ENCODE peak calls at places on chromosomes 12 and 14, in ten cellular contexts. X, I, W, Y, G, T, H, S, Z and Q are unnamed samples.

GRCh38 chr14:76109087-76109880 is 42.4 kb upstream of the GPATCH2L start:
- DNase-seq in X (no peak), I (no peak), W (no peak), Y (no peak), G (no peak), T (no peak), H (no peak), S (no peak), Z (peak), Q (no peak)

GRCh38 chr12:58917699-58918334 is 2.5 kb downstream of the LRIG3 start:
- DNase-seq in X (peak), I (no peak), W (no peak), Y (no peak), G (no peak), T (no peak), H (peak), S (no peak), Z (peak), Q (no peak)

GRCh38 chr12:75784591-75784990 is 247.0 kb downstream of the PHLDA1 start:
- DNase-seq in X (no peak), I (peak), W (peak), Y (peak), G (no peak), T (peak), H (no peak), S (no peak), Z (peak), Q (no peak)

GRCh38 chr12:1835178-1836131 is 15.1 kb downstream of the LRTM2 start:
- DNase-seq in X (no peak), I (no peak), W (no peak), Y (no peak), G (no peak), T (no peak), H (no peak), S (peak), Z (no peak), Q (no peak)

GRCh38 chr12:92341333-92341691 is 195.7 kb upstream of the BTG1 start:
- DNase-seq in X (no peak), I (no peak), W (no peak), Y (no peak), G (no peak), T (no peak), H (no peak), S (no peak), Z (no peak), Q (no peak)

GRCh38 chr14:49972199-49972671 is 79.4 kb downstream of the ARF6 start:
- DNase-seq in X (no peak), I (no peak), W (no peak), Y (no peak), G (no peak), T (peak), H (peak), S (no peak), Z (peak), Q (peak)

GRCh38 chr14:94101748-94102147 is 8.8 kb upstream of the IFI27 start:
- DNase-seq in X (no peak), I (no peak), W (no peak), Y (no peak), G (no peak), T (no peak), H (no peak), S (no peak), Z (no peak), Q (no peak)

GRCh38 chr12:111597731-111598636 is 1.1 kb downstream of the ATXN2 start:
- DNase-seq in X (peak), I (peak), W (peak), Y (peak), G (no peak), T (peak), H (peak), S (peak), Z (peak), Q (peak)

GRCh38 chr12:49470986-49471385 is 67.8 kb upstream of the KCNH3 start:
- DNase-seq in X (no peak), I (no peak), W (no peak), Y (no peak), G (no peak), T (no peak), H (no peak), S (no peak), Z (no peak), Q (no peak)

GRCh38 chr12:25500651-25501050 is 52.4 kb downstream of the LMNTD1 start:
- DNase-seq in X (no peak), I (no peak), W (no peak), Y (no peak), G (no peak), T (no peak), H (peak), S (no peak), Z (peak), Q (no peak)

GRCh38 chr12:32651956-32652210 is 27.2 kb upstream of the DNM1L start:
- DNase-seq in X (no peak), I (no peak), W (no peak), Y (no peak), G (no peak), T (no peak), H (no peak), S (no peak), Z (no peak), Q (no peak)

GRCh38 chr12:96132819-96133218 is 61.4 kb upstream of the ELK3 start:
- DNase-seq in X (no peak), I (no peak), W (no peak), Y (no peak), G (no peak), T (peak), H (no peak), S (no peak), Z (peak), Q (peak)

GRCh38 chr14:68464716-68465115 is 328.2 kb downstream of the ZFP36L1 start:
- DNase-seq in X (no peak), I (no peak), W (no peak), Y (no peak), G (peak), T (no peak), H (peak), S (no peak), Z (peak), Q (no peak)

GRCh38 chr12:99282086-99282485 is 365.5 kb upstream of the GARIN6 start:
- DNase-seq in X (no peak), I (no peak), W (no peak), Y (no peak), G (no peak), T (no peak), H (no peak), S (no peak), Z (no peak), Q (no peak)

GRCh38 chr12:110565919-110566871 is 16.9 kb downstream of the PPTC7 start:
- DNase-seq in X (no peak), I (no peak), W (no peak), Y (no peak), G (no peak), T (no peak), H (peak), S (no peak), Z (peak), Q (no peak)

GRCh38 chr12:23949212-23950010 is at the start of gene SOX5:
- DNase-seq in X (peak), I (peak), W (no peak), Y (peak), G (no peak), T (peak), H (peak), S (peak), Z (no peak), Q (no peak)

GRCh38 chr12:17076335-17076734 is 470.4 kb upstream of the LMO3 start:
- DNase-seq in X (no peak), I (no peak), W (no peak), Y (no peak), G (no peak), T (no peak), H (peak), S (no peak), Z (peak), Q (no peak)

GRCh38 chr12:2163172-2163927 is 110.6 kb downstream of the CACNA1C start:
- DNase-seq in X (no peak), I (peak), W (peak), Y (peak), G (no peak), T (peak), H (peak), S (peak), Z (no peak), Q (no peak)

GRCh38 chr14:55446833-55447232 is 6.4 kb upstream of the TBPL2 start:
- DNase-seq in X (no peak), I (no peak), W (no peak), Y (no peak), G (peak), T (no peak), H (peak), S (no peak), Z (peak), Q (no peak)

GRCh38 chr12:132574271-132574996 is 35.9 kb downstream of the LRCOL1 start:
- DNase-seq in X (no peak), I (no peak), W (no peak), Y (no peak), G (no peak), T (no peak), H (no peak), S (no peak), Z (no peak), Q (no peak)

GRCh38 chr12:87827638-87828264 is 201.4 kb downstream of the C12orf50 start:
- DNase-seq in X (no peak), I (no peak), W (no peak), Y (no peak), G (peak), T (no peak), H (peak), S (no peak), Z (peak), Q (no peak)

GRCh38 chr14:40985584-40985983 is 621.1 kb upstream of the LRFN5 start:
- DNase-seq in X (no peak), I (no peak), W (no peak), Y (no peak), G (no peak), T (no peak), H (no peak), S (no peak), Z (no peak), Q (no peak)

GRCh38 chr14:69376439-69376838 is 21.7 kb downstream of the ERH start:
- DNase-seq in X (no peak), I (no peak), W (no peak), Y (no peak), G (no peak), T (no peak), H (peak), S (no peak), Z (no peak), Q (no peak)

GRCh38 chr14:51929156-51929555 is 60.2 kb upstream of the RTRAF start:
- DNase-seq in X (no peak), I (no peak), W (no peak), Y (no peak), G (no peak), T (no peak), H (peak), S (no peak), Z (no peak), Q (no peak)

GRCh38 chr12:28974890-28975289 is 174.2 kb upstream of the FAR2 start:
- DNase-seq in X (no peak), I (no peak), W (no peak), Y (no peak), G (no peak), T (no peak), H (no peak), S (no peak), Z (no peak), Q (no peak)

GRCh38 chr12:101963703-101964102 is 86.3 kb downstream of the DRAM1 start:
- DNase-seq in X (no peak), I (peak), W (no peak), Y (no peak), G (no peak), T (no peak), H (no peak), S (no peak), Z (no peak), Q (no peak)

GRCh38 chr12:130254476-130255276 is 83.0 kb upstream of the PIWIL1 start:
- DNase-seq in X (peak), I (no peak), W (no peak), Y (no peak), G (no peak), T (no peak), H (peak), S (no peak), Z (no peak), Q (no peak)

GRCh38 chr14:67940476-67940875 is 120.9 kb downstream of the RAD51B start:
- DNase-seq in X (no peak), I (no peak), W (no peak), Y (no peak), G (no peak), T (no peak), H (no peak), S (no peak), Z (no peak), Q (no peak)

GRCh38 chr12:111298583-111299436 is 70.1 kb downstream of the PHETA1 start:
- DNase-seq in X (peak), I (peak), W (no peak), Y (peak), G (peak), T (peak), H (peak), S (no peak), Z (peak), Q (peak)

GRCh38 chr14:93832665-93833064 is 44.4 kb upstream of the PRIMA1 start:
- DNase-seq in X (no peak), I (peak), W (no peak), Y (peak), G (no peak), T (peak), H (no peak), S (no peak), Z (no peak), Q (no peak)

GRCh38 chr14:102471921-102472814 is 37.4 kb downstream of the ANKRD9 start:
- DNase-seq in X (no peak), I (no peak), W (no peak), Y (no peak), G (no peak), T (no peak), H (no peak), S (no peak), Z (no peak), Q (no peak)

GRCh38 chr12:62813031-62813829 is 121.7 kb downstream of the PPM1H start:
- DNase-seq in X (peak), I (peak), W (peak), Y (peak), G (peak), T (peak), H (peak), S (peak), Z (no peak), Q (no peak)

GRCh38 chr14:52327374-52328226 is 13.5 kb downstream of the PTGER2 start:
- DNase-seq in X (no peak), I (no peak), W (no peak), Y (no peak), G (no peak), T (no peak), H (no peak), S (no peak), Z (peak), Q (no peak)

GRCh38 chr14:32286602-32287001 is 42.5 kb upstream of the AKAP6 start:
- DNase-seq in X (no peak), I (no peak), W (no peak), Y (no peak), G (no peak), T (no peak), H (no peak), S (no peak), Z (no peak), Q (no peak)

GRCh38 chr14:59155886-59156285 is 32.6 kb upstream of the DAAM1 start:
- DNase-seq in X (no peak), I (no peak), W (no peak), Y (no peak), G (no peak), T (no peak), H (peak), S (no peak), Z (no peak), Q (no peak)

GRCh38 chr12:42584539-42585174 is 4.9 kb downstream of the PRICKLE1 start:
- DNase-seq in X (no peak), I (no peak), W (no peak), Y (no peak), G (no peak), T (no peak), H (peak), S (no peak), Z (no peak), Q (no peak)
- H3K4me3 ChIP-seq in X (no peak), I (no peak), W (no peak), Y (peak), G (no peak), T (no peak), H (no peak), S (no peak), Z (no peak), Q (no peak)

GRCh38 chr12:120539303-120539702 is 5.1 kb downstream of the RNF10 start:
- DNase-seq in X (no peak), I (no peak), W (no peak), Y (no peak), G (no peak), T (no peak), H (peak), S (no peak), Z (peak), Q (no peak)
- H3K27ac ChIP-seq in X (no peak), I (peak), W (peak), Y (peak), G (no peak), T (peak), H (peak), S (peak), Z (peak), Q (peak)

GRCh38 chr14:104843442-104844305 is 21.4 kb upstream of the CEP170B start:
- DNase-seq in X (peak), I (no peak), W (no peak), Y (no peak), G (no peak), T (peak), H (no peak), S (no peak), Z (no peak), Q (no peak)
- H3K4me3 ChIP-seq in X (peak), I (peak), W (peak), Y (peak), G (no peak), T (peak), H (peak), S (peak), Z (peak), Q (no peak)

GRCh38 chr14:103714063-103714724 is 1.1 kb downstream of the XRCC3 start:
- DNase-seq in X (no peak), I (no peak), W (no peak), Y (no peak), G (no peak), T (no peak), H (no peak), S (no peak), Z (no peak), Q (no peak)

GRCh38 chr14:103710771-103711392 is 4.4 kb downstream of the XRCC3 start:
- DNase-seq in X (no peak), I (no peak), W (no peak), Y (no peak), G (no peak), T (no peak), H (no peak), S (no peak), Z (peak), Q (no peak)

GRCh38 chr14:103713304-103714062 is 1.8 kb downstream of the XRCC3 start:
- DNase-seq in X (no peak), I (no peak), W (no peak), Y (no peak), G (no peak), T (no peak), H (no peak), S (no peak), Z (no peak), Q (no peak)

GRCh38 chr14:103711516-103712431 is 3.5 kb downstream of the XRCC3 start:
- DNase-seq in X (no peak), I (peak), W (no peak), Y (peak), G (no peak), T (peak), H (no peak), S (peak), Z (peak), Q (peak)

GRCh38 chr14:103712633-103713247 is 2.5 kb downstream of the XRCC3 start:
- DNase-seq in X (no peak), I (peak), W (no peak), Y (peak), G (no peak), T (no peak), H (no peak), S (no peak), Z (no peak), Q (no peak)
- H3K27ac ChIP-seq in X (no peak), I (peak), W (peak), Y (peak), G (no peak), T (peak), H (no peak), S (peak), Z (peak), Q (no peak)

DNA sequence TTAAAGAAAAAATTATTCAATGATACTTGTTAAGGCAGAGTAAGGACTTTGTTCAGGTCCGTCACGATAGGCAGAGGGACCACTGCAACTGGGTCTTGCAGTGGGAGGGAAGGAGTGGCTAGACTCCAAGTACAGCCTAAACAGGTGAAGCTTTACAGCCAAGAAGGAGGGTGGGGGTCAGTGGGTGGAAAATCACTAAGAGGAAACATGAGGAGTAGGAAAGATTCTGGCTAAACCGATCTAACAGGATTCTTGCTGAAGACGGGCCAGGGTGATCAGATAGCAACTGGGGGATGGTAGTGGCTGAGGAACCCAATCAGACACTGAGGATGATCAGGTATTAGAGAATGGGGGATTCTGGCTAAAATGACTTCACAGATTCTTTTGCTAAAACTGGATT is 100.2 kb downstream of the TTC7B start:
- DNase-seq in X (no peak), I (no peak), W (no peak), Y (no peak), G (no peak), T (no peak), H (no peak), S (no peak), Z (peak), Q (no peak)
- H3K4me3 ChIP-seq in X (no peak), I (no peak), W (no peak), Y (no peak), G (no peak), T (no peak), H (no peak), S (no peak), Z (no peak), Q (no peak)

GRCh38 chr14:38592764-38593442 is 337.0 kb upstream of the CLEC14A start:
- DNase-seq in X (no peak), I (no peak), W (no peak), Y (no peak), G (no peak), T (peak), H (no peak), S (no peak), Z (no peak), Q (no peak)
- H3K27ac ChIP-seq in X (no peak), I (no peak), W (no peak), Y (peak), G (no peak), T (peak), H (no peak), S (no peak), Z (no peak), Q (no peak)

GRCh38 chr14:70811065-70811464 is 1.8 kb upstream of the MAP3K9 start:
- DNase-seq in X (no peak), I (no peak), W (no peak), Y (no peak), G (no peak), T (no peak), H (no peak), S (no peak), Z (peak), Q (no peak)
- H3K4me3 ChIP-seq in X (peak), I (no peak), W (no peak), Y (no peak), G (no peak), T (no peak), H (no peak), S (no peak), Z (peak), Q (no peak)